ENCODE peak calls at places on chromosomes 7 and 10, in eight cellular contexts. One of them, this sample, is unnamed.

GRCh38 chr10:120570418-120570817 is 113.4 kb downstream of the PLPP4 start:
- DNase-seq in left ventricle myocardium inferior: no peak
- DNase-seq in GM23338: no peak
- DNase-seq in choroid plexus epithelial cell: no peak
- DNase-seq in AG09309: no peak
- DNase-seq in GM12878: no peak
- DNase-seq in HFF-Myc: no peak
- DNase-seq in neural progenitor cell: no peak
- DNase-seq in this sample: no peak

GRCh38 chr10:82277591-82277990 is 402.6 kb downstream of the NRG3 start:
- DNase-seq in left ventricle myocardium inferior: no peak
- DNase-seq in GM23338: no peak
- DNase-seq in choroid plexus epithelial cell: peak
- DNase-seq in AG09309: no peak
- DNase-seq in GM12878: no peak
- DNase-seq in HFF-Myc: no peak
- DNase-seq in neural progenitor cell: no peak
- DNase-seq in this sample: no peak

GRCh38 chr10:131280101-131280500 is 31.4 kb downstream of the TCERG1L start:
- DNase-seq in left ventricle myocardium inferior: no peak
- DNase-seq in GM23338: no peak
- DNase-seq in choroid plexus epithelial cell: no peak
- DNase-seq in AG09309: no peak
- DNase-seq in GM12878: no peak
- DNase-seq in HFF-Myc: no peak
- DNase-seq in neural progenitor cell: no peak
- DNase-seq in this sample: no peak

GRCh38 chr7:1668486-1668931 is 1.6 kb upstream of the ELFN1 start:
- DNase-seq in left ventricle myocardium inferior: peak
- DNase-seq in GM23338: peak
- DNase-seq in choroid plexus epithelial cell: no peak
- DNase-seq in AG09309: no peak
- DNase-seq in GM12878: no peak
- DNase-seq in HFF-Myc: no peak
- DNase-seq in neural progenitor cell: peak
- DNase-seq in this sample: no peak

GRCh38 chr7:155683714-155684113 is 39.3 kb downstream of the RBM33 start:
- DNase-seq in left ventricle myocardium inferior: no peak
- DNase-seq in GM23338: no peak
- DNase-seq in choroid plexus epithelial cell: no peak
- DNase-seq in AG09309: no peak
- DNase-seq in GM12878: no peak
- DNase-seq in HFF-Myc: no peak
- DNase-seq in neural progenitor cell: no peak
- DNase-seq in this sample: no peak

GRCh38 chr10:7480742-7481381 is 70.0 kb upstream of the SFMBT2 start:
- DNase-seq in left ventricle myocardium inferior: no peak
- DNase-seq in GM23338: no peak
- DNase-seq in choroid plexus epithelial cell: no peak
- DNase-seq in AG09309: no peak
- DNase-seq in GM12878: peak
- DNase-seq in HFF-Myc: no peak
- DNase-seq in neural progenitor cell: no peak
- DNase-seq in this sample: no peak

GRCh38 chr10:3548702-3549101 is 236.3 kb downstream of the KLF6 start:
- DNase-seq in left ventricle myocardium inferior: no peak
- DNase-seq in GM23338: no peak
- DNase-seq in choroid plexus epithelial cell: peak
- DNase-seq in AG09309: no peak
- DNase-seq in GM12878: no peak
- DNase-seq in HFF-Myc: no peak
- DNase-seq in neural progenitor cell: no peak
- DNase-seq in this sample: no peak

GRCh38 chr7:108406474-108406873 is 49.8 kb downstream of the NRCAM start:
- DNase-seq in left ventricle myocardium inferior: no peak
- DNase-seq in GM23338: no peak
- DNase-seq in choroid plexus epithelial cell: peak
- DNase-seq in AG09309: no peak
- DNase-seq in GM12878: no peak
- DNase-seq in HFF-Myc: no peak
- DNase-seq in neural progenitor cell: no peak
- DNase-seq in this sample: no peak

GRCh38 chr7:42745357-42746022 is 166.4 kb downstream of the C7orf25 start:
- DNase-seq in left ventricle myocardium inferior: peak
- DNase-seq in GM23338: peak
- DNase-seq in choroid plexus epithelial cell: peak
- DNase-seq in AG09309: no peak
- DNase-seq in GM12878: no peak
- DNase-seq in HFF-Myc: no peak
- DNase-seq in neural progenitor cell: peak
- DNase-seq in this sample: no peak

GRCh38 chr7:47484923-47485639 is 96.8 kb downstream of the TNS3 start:
- DNase-seq in left ventricle myocardium inferior: no peak
- DNase-seq in GM23338: no peak
- DNase-seq in choroid plexus epithelial cell: no peak
- DNase-seq in AG09309: no peak
- DNase-seq in GM12878: no peak
- DNase-seq in HFF-Myc: no peak
- DNase-seq in neural progenitor cell: no peak
- DNase-seq in this sample: no peak

GRCh38 chr7:139494835-139495568 is 11.5 kb upstream of the KLRG2 start:
- DNase-seq in left ventricle myocardium inferior: no peak
- DNase-seq in GM23338: no peak
- DNase-seq in choroid plexus epithelial cell: no peak
- DNase-seq in AG09309: no peak
- DNase-seq in GM12878: peak
- DNase-seq in HFF-Myc: no peak
- DNase-seq in neural progenitor cell: peak
- DNase-seq in this sample: no peak

GRCh38 chr7:157139142-157140117 is 704 bp downstream of the UBE3C start:
- DNase-seq in left ventricle myocardium inferior: peak
- DNase-seq in GM23338: peak
- DNase-seq in choroid plexus epithelial cell: peak
- DNase-seq in AG09309: no peak
- DNase-seq in GM12878: no peak
- DNase-seq in HFF-Myc: no peak
- DNase-seq in neural progenitor cell: no peak
- DNase-seq in this sample: no peak

GRCh38 chr10:131875501-131875900 is 25.3 kb upstream of the PPP2R2D start:
- DNase-seq in left ventricle myocardium inferior: no peak
- DNase-seq in GM23338: no peak
- DNase-seq in choroid plexus epithelial cell: no peak
- DNase-seq in AG09309: no peak
- DNase-seq in GM12878: no peak
- DNase-seq in HFF-Myc: no peak
- DNase-seq in neural progenitor cell: no peak
- DNase-seq in this sample: no peak

GRCh38 chr7:131106681-131107342 is 220.9 kb upstream of the MKLN1 start:
- DNase-seq in left ventricle myocardium inferior: peak
- DNase-seq in GM23338: peak
- DNase-seq in choroid plexus epithelial cell: no peak
- DNase-seq in AG09309: no peak
- DNase-seq in GM12878: no peak
- DNase-seq in HFF-Myc: no peak
- DNase-seq in neural progenitor cell: peak
- DNase-seq in this sample: no peak

GRCh38 chr7:36283711-36284130 is 105.9 kb upstream of the ANLN start:
- DNase-seq in left ventricle myocardium inferior: peak
- DNase-seq in GM23338: no peak
- DNase-seq in choroid plexus epithelial cell: peak
- DNase-seq in AG09309: no peak
- DNase-seq in GM12878: no peak
- DNase-seq in HFF-Myc: no peak
- DNase-seq in neural progenitor cell: no peak
- DNase-seq in this sample: no peak

GRCh38 chr10:60572511-60573194 is 183.0 kb upstream of the ANK3 start:
- DNase-seq in left ventricle myocardium inferior: peak
- DNase-seq in GM23338: peak
- DNase-seq in choroid plexus epithelial cell: peak
- DNase-seq in AG09309: peak
- DNase-seq in GM12878: no peak
- DNase-seq in HFF-Myc: peak
- DNase-seq in neural progenitor cell: peak
- DNase-seq in this sample: peak

GRCh38 chr10:79324032-79324695 is 23.1 kb upstream of the PPIF start:
- DNase-seq in left ventricle myocardium inferior: no peak
- DNase-seq in GM23338: no peak
- DNase-seq in choroid plexus epithelial cell: peak
- DNase-seq in AG09309: no peak
- DNase-seq in GM12878: no peak
- DNase-seq in HFF-Myc: no peak
- DNase-seq in neural progenitor cell: no peak
- DNase-seq in this sample: no peak

DNA sequence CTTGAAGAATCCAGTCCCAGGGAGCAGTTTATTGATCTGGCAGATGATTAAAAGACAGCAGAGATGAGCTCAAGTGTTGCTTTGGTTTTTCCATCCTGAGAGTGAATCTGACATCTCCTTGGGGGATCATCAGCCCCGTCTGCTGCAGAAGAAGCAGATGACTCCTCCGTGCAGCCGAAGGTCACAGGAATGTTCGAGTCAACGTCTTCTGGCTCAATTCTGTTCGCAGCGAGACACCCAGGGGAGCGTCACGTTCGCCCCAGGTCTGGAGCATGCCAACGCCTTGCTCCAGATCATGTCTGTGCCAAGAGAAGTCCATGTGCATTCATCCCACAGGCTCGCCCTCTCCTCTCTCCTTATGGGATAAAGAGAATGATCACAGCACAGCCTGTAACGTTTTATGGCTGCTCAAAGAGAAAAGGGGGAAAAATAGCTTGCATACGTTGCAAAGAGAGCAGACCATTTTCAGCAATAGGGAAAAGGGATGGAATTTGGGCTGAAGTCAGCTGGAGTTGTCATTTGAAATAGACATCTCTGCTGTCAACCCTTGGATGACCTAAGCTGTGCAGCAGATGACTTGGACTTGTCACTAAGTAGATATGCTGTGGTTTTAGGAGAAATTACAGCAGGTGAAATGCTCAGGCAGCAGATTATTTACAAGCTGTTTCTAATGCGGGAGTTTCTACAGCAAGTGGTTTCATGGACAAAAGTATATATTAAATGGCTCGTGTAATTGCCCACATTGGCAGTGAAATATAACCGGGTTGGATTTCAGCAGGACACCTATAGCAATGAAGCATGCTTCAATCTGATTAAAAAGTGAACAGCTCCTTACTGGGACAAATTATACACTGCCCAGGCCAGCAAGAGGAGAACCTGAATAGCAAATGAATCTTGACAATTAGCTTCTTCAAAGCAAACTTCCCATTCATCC is 35.5 kb upstream of the LYZL1 start:
- DNase-seq in left ventricle myocardium inferior: no peak
- DNase-seq in GM23338: no peak
- DNase-seq in choroid plexus epithelial cell: no peak
- DNase-seq in AG09309: no peak
- DNase-seq in GM12878: no peak
- DNase-seq in HFF-Myc: no peak
- DNase-seq in neural progenitor cell: no peak
- DNase-seq in this sample: no peak
- H3K4me3 ChIP-seq in left ventricle myocardium inferior: no peak
- H3K4me3 ChIP-seq in GM23338: no peak
- H3K4me3 ChIP-seq in choroid plexus epithelial cell: no peak
- H3K4me3 ChIP-seq in AG09309: no peak
- H3K4me3 ChIP-seq in GM12878: no peak
- H3K4me3 ChIP-seq in HFF-Myc: no peak
- H3K4me3 ChIP-seq in neural progenitor cell: no peak
- H3K4me3 ChIP-seq in this sample: no peak

GRCh38 chr10:32713560-32713959 is 244.5 kb downstream of the ITGB1 start:
- DNase-seq in left ventricle myocardium inferior: no peak
- DNase-seq in GM23338: peak
- DNase-seq in choroid plexus epithelial cell: peak
- DNase-seq in AG09309: no peak
- DNase-seq in GM12878: no peak
- DNase-seq in HFF-Myc: no peak
- DNase-seq in neural progenitor cell: no peak
- DNase-seq in this sample: no peak
- TF ChIP-seq CTCF in left ventricle myocardium inferior: no peak
- TF ChIP-seq CTCF in GM23338: no peak
- TF ChIP-seq CTCF in choroid plexus epithelial cell: peak
- TF ChIP-seq CTCF in AG09309: peak
- TF ChIP-seq CTCF in GM12878: no peak
- TF ChIP-seq CTCF in HFF-Myc: peak
- TF ChIP-seq CTCF in neural progenitor cell: peak
- TF ChIP-seq CTCF in this sample: peak

GRCh38 chr10:110567201-110568054 is at the start of gene SMC3:
- DNase-seq in left ventricle myocardium inferior: peak
- DNase-seq in GM23338: peak
- DNase-seq in choroid plexus epithelial cell: peak
- DNase-seq in AG09309: peak
- DNase-seq in GM12878: peak
- DNase-seq in HFF-Myc: peak
- DNase-seq in neural progenitor cell: peak
- DNase-seq in this sample: peak
- H3K4me3 ChIP-seq in left ventricle myocardium inferior: peak
- H3K4me3 ChIP-seq in GM23338: peak
- H3K4me3 ChIP-seq in choroid plexus epithelial cell: peak
- H3K4me3 ChIP-seq in AG09309: peak
- H3K4me3 ChIP-seq in GM12878: peak
- H3K4me3 ChIP-seq in HFF-Myc: peak
- H3K4me3 ChIP-seq in neural progenitor cell: peak
- H3K4me3 ChIP-seq in this sample: peak

GRCh38 chr10:35236739-35237138 is 99.6 kb upstream of the CCNY start:
- DNase-seq in left ventricle myocardium inferior: no peak
- DNase-seq in GM23338: peak
- DNase-seq in choroid plexus epithelial cell: peak
- DNase-seq in AG09309: no peak
- DNase-seq in GM12878: no peak
- DNase-seq in HFF-Myc: no peak
- DNase-seq in neural progenitor cell: peak
- DNase-seq in this sample: no peak
- TF ChIP-seq CTCF in left ventricle myocardium inferior: peak
- TF ChIP-seq CTCF in GM23338: peak
- TF ChIP-seq CTCF in choroid plexus epithelial cell: peak
- TF ChIP-seq CTCF in AG09309: peak
- TF ChIP-seq CTCF in GM12878: peak
- TF ChIP-seq CTCF in HFF-Myc: peak
- TF ChIP-seq CTCF in neural progenitor cell: peak
- TF ChIP-seq CTCF in this sample: peak